ENCODE peak calls at places on chromosomes 11 and 22, in five cellular contexts. O is A549, L is HepG2, V is GM12878, R is H1. G is an unnamed sample.

GRCh38 chr11:1921576-1922141 is 2.2 kb downstream of the TNNT3 start:
- DNase-seq in L (no peak), R (no peak), V (no peak), O (no peak), G (no peak)

GRCh38 chr22:39185601-39186012 is 33.1 kb upstream of the CBX7 start:
- DNase-seq in V (no peak), L (peak; percentile 50), R (no peak), O (no peak), G (no peak)

GRCh38 chr11:73465019-73465675 is 88.9 kb downstream of the RELT start:
- DNase-seq in V (no peak), L (no peak), O (no peak), R (no peak), G (no peak)

GRCh38 chr11:12723410-12724297 is 49.4 kb downstream of the TEAD1 start:
- DNase-seq in O (peak; percentile 82), R (no peak), L (peak; percentile 73), V (no peak), G (no peak)

GRCh38 chr11:134120143-134120850 is 51.4 kb downstream of the JAM3 start:
- DNase-seq in L (no peak), V (no peak), O (no peak), R (no peak), G (no peak)

GRCh38 chr11:123308077-123308476 is 113.0 kb upstream of the CLMP start:
- DNase-seq in L (no peak), V (peak; percentile 19), R (no peak), O (no peak), G (no peak)

GRCh38 chr11:27703453-27703852 is 3.2 kb upstream of the BDNF start:
- DNase-seq in L (no peak), R (no peak), V (no peak), O (peak; percentile 44), G (no peak)

GRCh38 chr22:44462246-44463015 is 35.6 kb downstream of the RTL6 start:
- DNase-seq in O (no peak), V (no peak), L (no peak), R (no peak), G (no peak)

GRCh38 chr11:46917109-46918086 is 952 bp downstream of the LRP4 start:
- DNase-seq in O (no peak), L (peak; percentile 54), V (no peak), R (no peak), G (peak; percentile 19)

GRCh38 chr11:20080032-20080685 is 80.1 kb downstream of the DBX1 start:
- DNase-seq in L (no peak), V (peak; percentile 9), R (no peak), O (no peak), G (peak; percentile 86)

GRCh38 chr11:113198907-113199660 is 115.3 kb upstream of the TTC12 start:
- DNase-seq in R (no peak), V (no peak), L (no peak), O (peak; percentile 70), G (no peak)

GRCh38 chr11:113202431-113202830 is 112.0 kb upstream of the TTC12 start:
- DNase-seq in R (no peak), L (no peak), O (peak; percentile 52), V (no peak), G (no peak)

GRCh38 chr11:113204280-113204679 is 110.1 kb upstream of the TTC12 start:
- DNase-seq in L (no peak), R (no peak), V (no peak), O (no peak), G (no peak)

GRCh38 chr11:113203332-113203731 is 111.1 kb upstream of the TTC12 start:
- DNase-seq in L (no peak), R (no peak), V (no peak), O (no peak), G (no peak)

GRCh38 chr11:113201055-113201818 is 113.1 kb upstream of the TTC12 start:
- DNase-seq in V (no peak), L (no peak), R (no peak), O (no peak), G (no peak)
- TF ChIP-seq HDAC2 in V (no peak), L (no peak), R (no peak), O (no peak), G (no peak)

GRCh38 chr11:59815754-59816153 is 5.2 kb upstream of the MRPL16 start:
- DNase-seq in R (no peak), V (no peak), O (no peak), L (no peak), G (no peak)
- TF ChIP-seq HDAC2 in R (no peak), V (no peak), O (no peak), L (no peak), G (no peak)

DNA sequence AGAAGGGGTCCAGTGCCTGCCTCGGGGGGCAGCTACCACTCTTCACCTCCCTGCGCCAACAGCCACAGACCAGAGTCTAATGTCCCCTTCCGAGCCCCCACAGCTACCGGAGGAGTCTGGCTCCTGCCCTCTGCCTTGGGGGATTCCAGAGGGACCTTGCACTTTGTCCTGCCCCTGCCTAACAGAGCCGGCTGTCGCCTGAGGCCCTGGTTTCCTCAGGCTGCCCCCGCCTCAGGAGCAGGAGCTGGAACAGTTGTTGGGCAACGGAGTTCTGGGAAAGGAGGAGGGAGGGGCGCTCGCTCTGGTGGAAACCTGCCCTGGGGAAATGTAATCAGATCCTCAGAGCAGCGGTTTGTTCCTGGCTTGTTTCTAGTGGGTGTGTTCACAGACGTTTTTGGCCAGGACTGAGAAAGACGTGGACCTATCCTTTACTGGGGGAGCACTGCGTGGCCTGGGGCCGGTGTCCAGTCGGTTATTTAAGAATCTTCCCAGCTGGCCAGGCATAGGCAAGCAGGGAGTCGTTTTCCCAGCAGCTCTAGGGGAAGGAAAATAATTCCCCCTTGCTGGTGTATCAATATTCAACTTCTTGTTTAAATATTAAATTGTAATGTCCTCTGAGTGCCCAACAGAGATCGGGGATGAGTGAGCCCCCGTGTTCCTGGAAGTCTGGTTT is 32.3 kb downstream of the A4GALT start:
- DNase-seq in V (no peak), L (peak; percentile 57), O (peak; percentile 65), R (no peak), G (peak; percentile 45)
- TF ChIP-seq HDAC2 in V (no peak), L (peak; percentile 43), O (no peak), R (no peak), G (no peak)

GRCh38 chr22:47034905-47035419 is 272.5 kb downstream of the TBC1D22A start:
- DNase-seq in V (no peak), R (no peak), O (no peak), L (no peak), G (no peak)
- TF ChIP-seq HDAC2 in V (no peak), R (no peak), O (no peak), L (no peak), G (no peak)

DNA sequence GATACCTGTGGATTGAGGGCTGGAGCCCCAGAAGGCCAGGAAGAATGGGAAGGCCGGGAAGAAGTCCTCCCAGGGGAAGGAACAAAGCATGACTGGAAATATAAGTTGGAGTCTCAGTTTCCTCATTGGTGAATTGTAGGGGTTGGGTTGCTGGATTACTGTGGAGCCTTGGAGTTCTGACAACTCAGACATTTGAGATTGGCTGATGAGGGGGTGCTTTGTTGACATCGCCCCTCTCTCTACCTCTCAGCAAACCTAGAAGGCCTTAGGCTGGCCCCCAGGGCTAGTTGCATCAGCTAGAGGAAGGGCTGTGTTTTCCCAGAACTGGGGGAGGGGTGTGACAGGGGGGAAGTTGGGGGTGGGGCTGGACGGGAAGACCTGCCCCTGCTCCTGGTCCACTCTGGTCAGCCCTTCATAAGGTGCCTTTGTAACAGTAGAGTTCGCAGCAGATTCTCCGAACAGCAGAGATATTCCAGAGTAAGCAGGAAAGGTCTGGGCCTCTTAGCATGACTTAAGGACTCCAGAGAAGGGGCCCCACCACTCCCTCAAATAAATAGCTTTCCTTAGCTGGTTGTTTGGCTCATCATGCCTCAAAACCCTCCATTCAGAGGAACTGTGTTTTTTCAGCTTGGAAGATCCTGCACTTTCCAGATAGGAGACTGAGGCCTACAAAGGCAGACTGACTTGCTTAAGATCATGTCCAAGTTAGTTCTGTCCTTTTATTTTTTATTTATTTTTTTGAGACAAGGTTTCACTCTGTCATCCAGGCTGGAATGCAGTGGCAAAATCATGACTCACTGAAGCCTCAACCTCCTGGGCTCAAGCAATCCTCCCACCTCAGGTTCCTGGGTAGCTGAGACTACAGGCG is 12.5 kb upstream of the THRSP start:
- DNase-seq in L (peak; percentile 65), R (no peak), V (no peak), O (no peak), G (peak; percentile 92)
- TF ChIP-seq HDAC2 in L (no peak), R (no peak), V (no peak), O (no peak), G (peak; percentile 46)

GRCh38 chr22:49350441-49351121 is 477.1 kb downstream of the BRD1 start:
- DNase-seq in L (no peak), V (no peak), O (no peak), R (no peak), G (no peak)

GRCh38 chr22:49352361-49353169 is 475.1 kb downstream of the BRD1 start:
- DNase-seq in O (no peak), V (no peak), L (no peak), R (no peak), G (no peak)

GRCh38 chr22:49349841-49350381 is 477.8 kb downstream of the BRD1 start:
- DNase-seq in R (no peak), V (no peak), O (no peak), L (no peak), G (no peak)

GRCh38 chr22:49353185-49353584 is 474.5 kb downstream of the BRD1 start:
- DNase-seq in V (no peak), L (no peak), R (peak; percentile 26), O (no peak), G (no peak)

GRCh38 chr22:49351761-49352221 is 475.9 kb downstream of the BRD1 start:
- DNase-seq in O (no peak), R (no peak), V (no peak), L (no peak), G (no peak)
- TF ChIP-seq HDAC2 in O (no peak), R (no peak), V (no peak), L (no peak), G (no peak)

GRCh38 chr11:77704029-77704428 is 66.4 kb upstream of the CLNS1A start:
- DNase-seq in O (no peak), V (no peak), L (peak; percentile 76), R (no peak), G (no peak)

GRCh38 chr11:77705877-77706579 is 68.4 kb upstream of the CLNS1A start:
- DNase-seq in L (no peak), R (no peak), V (no peak), O (no peak), G (no peak)

GRCh38 chr11:77699425-77699824 is 61.8 kb upstream of the CLNS1A start:
- DNase-seq in L (no peak), R (no peak), V (no peak), O (no peak), G (no peak)

GRCh38 chr11:77710358-77710757 is 72.8 kb upstream of the CLNS1A start:
- DNase-seq in L (peak; percentile 36), R (no peak), O (peak; percentile 10), V (no peak), G (no peak)

DNA sequence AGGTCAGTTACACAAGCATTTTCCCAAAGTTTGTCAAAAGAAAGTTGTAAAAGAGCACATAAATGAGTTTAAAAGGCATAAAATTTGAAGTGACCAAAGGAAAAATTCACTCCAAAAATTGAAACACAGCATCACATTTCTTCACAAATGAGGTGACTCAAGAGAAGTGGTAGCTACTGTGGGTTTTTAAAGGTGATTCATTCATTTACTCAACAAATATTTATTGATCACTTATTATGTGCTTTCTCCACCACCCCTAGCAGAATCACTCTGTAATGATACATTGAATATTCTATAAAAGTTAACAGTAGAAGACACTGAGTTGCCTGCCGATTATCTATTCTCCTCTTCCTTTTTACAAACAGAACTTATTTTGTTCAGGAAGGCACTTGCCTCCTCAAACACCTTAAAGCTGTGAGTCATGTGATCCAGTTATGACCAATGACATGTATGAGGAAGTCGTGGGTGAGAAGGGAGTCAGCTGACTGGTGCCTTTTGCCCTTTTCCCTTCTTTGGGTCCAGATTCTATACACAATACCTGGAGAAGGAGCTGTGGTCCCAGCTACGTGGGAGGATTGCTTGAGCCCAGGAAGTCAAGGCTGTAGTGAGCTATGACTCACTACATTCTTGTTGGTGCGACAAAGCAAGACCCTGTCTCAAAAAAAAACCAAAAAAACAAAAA is 67.7 kb upstream of the CLNS1A start:
- DNase-seq in L (peak; percentile 71), V (no peak), R (no peak), O (peak; percentile 51), G (peak; percentile 29)
- TF ChIP-seq HDAC2 in L (no peak), V (no peak), R (no peak), O (no peak), G (no peak)